ENCODE peak calls at places on chromosomes 3 and 15, in four cellular contexts. R is ascending aorta; U is left lung; T is CD8-positive, alpha-beta memory T cell. B is an unnamed sample.

GRCh38 chr15:49412821-49413220 is 10.2 kb upstream of the FGF7 start:
- DNase-seq in T (no peak), U (no peak), R (no peak), B (no peak)

GRCh38 chr15:41816788-41817187 is 11.1 kb upstream of the JMJD7 start:
- DNase-seq in T (no peak), U (no peak), R (no peak), B (no peak)

GRCh38 chr15:41154412-41154811 is 38.3 kb upstream of the INO80 start:
- DNase-seq in R (no peak), U (no peak), T (no peak), B (no peak)

GRCh38 chr3:123338021-123338619 is 110.8 kb downstream of the ADCY5 start:
- DNase-seq in U (no peak), T (no peak), R (no peak), B (no peak)

GRCh38 chr3:74613566-74613965 is 893 bp downstream of the CNTN3 start:
- DNase-seq in R (no peak), U (no peak), T (no peak), B (no peak)

GRCh38 chr15:80331886-80332406 is 72.2 kb upstream of the ARNT2 start:
- DNase-seq in R (no peak), T (no peak), U (peak), B (no peak)

GRCh38 chr3:12643724-12644123 is 20.2 kb downstream of the RAF1 start:
- DNase-seq in R (no peak), T (no peak), U (no peak), B (no peak)

GRCh38 chr15:86759766-86760165 is 680.1 kb downstream of the AGBL1 start:
- DNase-seq in U (no peak), T (no peak), R (no peak), B (no peak)

GRCh38 chr15:58457466-58457965 is 25.7 kb downstream of the LIPC start:
- DNase-seq in T (no peak), U (no peak), R (no peak), B (peak)

GRCh38 chr3:13150624-13151023 is 77.4 kb upstream of the IQSEC1 start:
- DNase-seq in T (no peak), R (no peak), U (no peak), B (peak)

GRCh38 chr15:44633603-44634002 is 29.9 kb downstream of the SPG11 start:
- DNase-seq in T (no peak), R (no peak), U (no peak), B (no peak)

GRCh38 chr15:98160236-98160635 is 199.7 kb downstream of the ARRDC4 start:
- DNase-seq in T (peak), R (no peak), U (no peak), B (no peak)

GRCh38 chr3:48446043-48446424 is 503 bp upstream of the ATRIP start:
- DNase-seq in U (no peak), T (no peak), R (no peak), B (no peak)

GRCh38 chr3:111326144-111326995 is 215.6 kb upstream of the CD96 start:
- DNase-seq in U (no peak), T (no peak), R (no peak), B (no peak)

GRCh38 chr3:196506687-196507086 is 3.1 kb upstream of the RNF168 start:
- DNase-seq in U (no peak), R (no peak), T (no peak), B (no peak)

GRCh38 chr15:84750583-84751092 is 2.2 kb downstream of the ZNF592 start:
- DNase-seq in R (no peak), T (no peak), U (no peak), B (no peak)

GRCh38 chr3:18411541-18411940 is 13.6 kb downstream of the SATB1 start:
- DNase-seq in R (no peak), T (peak), U (no peak), B (no peak)

GRCh38 chr3:38038447-38038911 is 529 bp upstream of the DLEC1 start:
- DNase-seq in T (no peak), U (no peak), R (no peak), B (no peak)

GRCh38 chr3:45548724-45549123 is 45.8 kb upstream of the LIMD1 start:
- DNase-seq in R (no peak), U (no peak), T (no peak), B (no peak)

GRCh38 chr3:190533511-190534282 is 19.8 kb downstream of the IL1RAP start:
- DNase-seq in T (no peak), U (peak), R (peak), B (peak)

GRCh38 chr15:92167413-92167950 is 226.2 kb upstream of the ST8SIA2 start:
- DNase-seq in T (no peak), R (no peak), U (no peak), B (no peak)

GRCh38 chr15:62083168-62084154 is 16.7 kb downstream of the C2CD4A start:
- DNase-seq in U (no peak), R (no peak), T (no peak), B (no peak)

GRCh38 chr15:38533926-38534325 is 30.7 kb downstream of the RASGRP1 start:
- DNase-seq in U (no peak), R (no peak), T (no peak), B (no peak)

GRCh38 chr3:108461641-108462040 is 48.8 kb downstream of the MYH15 start:
- DNase-seq in T (no peak), R (no peak), U (no peak), B (no peak)

GRCh38 chr3:188455748-188456147 is 301.8 kb downstream of the LPP start:
- DNase-seq in R (no peak), T (no peak), U (no peak), B (no peak)

GRCh38 chr15:39188930-39189329 is 391.9 kb upstream of the THBS1 start:
- DNase-seq in R (no peak), U (no peak), T (no peak), B (no peak)

GRCh38 chr3:99366663-99367429 is 271.5 kb upstream of the COL8A1 start:
- DNase-seq in T (no peak), R (no peak), U (no peak), B (no peak)

GRCh38 chr3:194806991-194807685 is 121.5 kb downstream of the FAM43A start:
- DNase-seq in T (no peak), R (no peak), U (no peak), B (peak)

GRCh38 chr15:31223478-31224350 is 102.9 kb upstream of the KLF13 start:
- DNase-seq in U (peak), R (no peak), T (no peak), B (no peak)

GRCh38 chr15:93246266-93247242 is 157.5 kb upstream of the RGMA start:
- DNase-seq in U (no peak), R (no peak), T (no peak), B (no peak)

GRCh38 chr15:101489236-101489632 is 273 bp downstream of the PCSK6 start:
- DNase-seq in U (no peak), T (no peak), R (peak), B (no peak)

GRCh38 chr3:9915252-9916141 is 1.4 kb upstream of the IL17RC start:
- DNase-seq in U (peak), T (no peak), R (peak), B (peak)

GRCh38 chr3:184629555-184630160 is 68.1 kb downstream of the EPHB3 start:
- DNase-seq in R (no peak), U (no peak), T (no peak), B (no peak)

GRCh38 chr3:44173263-44173662 is 68.4 kb upstream of the TOPAZ1 start:
- DNase-seq in R (no peak), T (no peak), U (peak), B (no peak)

GRCh38 chr3:134308350-134308891 is 57.8 kb upstream of the RYK start:
- DNase-seq in R (peak), U (peak), T (peak), B (peak)
- H3K4me3 ChIP-seq in R (no peak), U (no peak), T (peak), B (no peak)

DNA sequence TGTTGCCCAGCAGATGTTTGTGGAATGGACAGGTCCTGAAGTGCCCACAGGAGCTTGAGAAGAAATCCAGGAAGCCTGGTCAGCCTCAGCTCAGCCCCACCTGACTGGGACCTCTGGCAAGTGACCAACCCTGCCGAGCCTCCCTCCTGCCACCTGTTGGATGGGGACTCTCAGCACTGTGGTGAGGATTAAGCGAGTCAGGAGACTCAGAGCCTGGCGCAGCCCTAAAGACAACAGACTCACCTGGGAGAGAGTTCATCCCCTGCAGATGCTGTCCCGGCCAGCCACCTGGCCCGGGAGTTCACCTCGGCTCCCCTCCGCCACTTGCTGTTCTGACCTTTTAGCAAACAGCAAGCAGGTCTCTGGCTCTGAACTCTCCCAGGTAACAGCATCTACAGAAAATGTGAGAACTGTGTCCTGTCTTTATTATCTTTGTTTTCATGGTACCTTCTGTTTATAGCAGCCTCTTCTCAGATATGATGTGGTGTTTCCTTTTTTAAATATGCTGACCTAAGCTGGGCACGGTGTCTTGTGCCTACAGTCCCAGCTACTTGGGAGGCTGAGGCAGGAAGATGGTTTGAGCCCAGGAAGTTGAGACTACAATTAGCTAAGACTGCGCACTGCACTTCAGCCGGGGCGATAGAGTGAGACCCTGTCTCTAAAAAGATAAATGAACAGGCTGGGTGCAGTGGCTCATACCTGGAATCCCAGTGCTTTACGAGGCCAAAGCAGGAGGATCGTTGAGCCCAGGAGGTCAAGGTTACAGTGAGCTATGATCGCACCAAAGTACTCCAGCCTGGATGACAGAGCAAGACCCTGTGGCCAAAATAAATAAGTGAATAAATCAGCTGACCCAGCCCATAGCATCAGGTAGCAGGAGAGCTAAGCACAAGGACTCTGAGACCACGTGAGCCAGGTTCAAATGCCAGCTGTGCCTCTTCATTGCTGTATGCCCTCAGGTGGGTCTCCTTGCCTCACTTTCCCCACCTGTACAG is 32.4 kb upstream of the SLC6A6 start:
- DNase-seq in T (no peak), U (peak), R (no peak), B (no peak)
- H3K27ac ChIP-seq in T (no peak), U (no peak), R (no peak), B (no peak)

GRCh38 chr3:15964605-15965061 is 166.9 kb upstream of the ANKRD28 start:
- DNase-seq in U (no peak), R (no peak), T (no peak), B (no peak)
- H3K4me3 ChIP-seq in U (no peak), R (no peak), T (no peak), B (no peak)

GRCh38 chr3:127679534-127680145 is 6.9 kb downstream of the ABTB1 start:
- DNase-seq in R (peak), T (no peak), U (peak), B (peak)

GRCh38 chr3:127680146-127680661 is 7.5 kb downstream of the ABTB1 start:
- DNase-seq in R (peak), U (peak), T (no peak), B (peak)

GRCh38 chr3:127678315-127678599 is 5.5 kb downstream of the ABTB1 start:
- DNase-seq in T (no peak), U (no peak), R (no peak), B (no peak)

GRCh38 chr3:127677541-127678314 is 5.0 kb downstream of the ABTB1 start:
- DNase-seq in T (no peak), R (peak), U (peak), B (peak)

GRCh38 chr3:127678611-127679533 is 6.1 kb downstream of the ABTB1 start:
- DNase-seq in U (peak), R (peak), T (no peak), B (peak)
- H3K27ac ChIP-seq in U (peak), R (no peak), T (no peak), B (no peak)

GRCh38 chr3:138467905-138468304 is 33.5 kb downstream of the ESYT3 start:
- DNase-seq in T (no peak), U (no peak), R (no peak), B (no peak)
- H3K4me3 ChIP-seq in T (no peak), U (no peak), R (no peak), B (no peak)

DNA sequence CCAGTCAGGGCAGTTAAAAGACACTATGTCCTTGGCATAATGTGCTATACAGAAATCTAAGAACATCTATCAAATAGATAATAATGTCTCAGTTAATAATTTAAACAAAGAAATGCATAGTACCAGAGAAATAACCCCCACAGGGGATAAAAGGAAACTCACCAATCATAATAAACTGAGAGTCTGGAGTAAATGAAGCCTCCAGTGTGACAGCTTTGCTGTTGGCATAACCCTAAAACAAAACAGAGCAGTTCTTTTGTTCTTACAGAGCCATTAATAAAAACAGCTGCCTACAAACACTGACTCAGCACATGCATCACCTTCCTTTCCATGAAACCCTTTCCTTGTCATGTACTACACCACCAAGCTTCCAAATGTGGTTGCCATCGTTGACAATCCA is 13.5 kb downstream of the PPM1M start:
- DNase-seq in R (no peak), U (no peak), T (no peak), B (no peak)
- H3K27ac ChIP-seq in R (no peak), U (no peak), T (no peak), B (no peak)

GRCh38 chr3:103136621-103137020 is 701.8 kb downstream of the ZPLD1 start:
- DNase-seq in T (no peak), U (no peak), R (no peak), B (no peak)
- H3K4me3 ChIP-seq in T (no peak), U (no peak), R (no peak), B (no peak)